ENCODE peak calls at places on chromosomes 4 and X, in four cellular contexts. J is tibial artery, R is esophagus squamous epithelium, T is IMR-90. A is an unnamed sample.

GRCh38 chrX:17553451-17553850 is 178.5 kb downstream of the NHS start:
- DNase-seq in J (peak; percentile 21), R (no peak), T (peak; percentile 70), A (no peak)

GRCh38 chr4:7419961-7420660 is 14.6 kb downstream of the PSAPL1 start:
- DNase-seq in J (peak; percentile 12), R (no peak), T (no peak), A (no peak)

GRCh38 chr4:82667761-82668505 is 106.1 kb upstream of the TMEM150C start:
- DNase-seq in J (no peak), R (no peak), T (no peak), A (no peak)

GRCh38 chr4:100257567-100257966 is 67.3 kb upstream of the DDIT4L start:
- DNase-seq in J (no peak), R (no peak), T (peak; percentile 3), A (no peak)

GRCh38 chr4:137664416-137664815 is 132.1 kb upstream of the PCDH18 start:
- DNase-seq in J (no peak), R (no peak), T (peak; percentile 51), A (no peak)

GRCh38 chrX:45851434-45851991 is 650.8 kb upstream of the DIPK2B start:
- DNase-seq in J (no peak), R (no peak), T (no peak), A (no peak)

GRCh38 chr4:39996811-39997210 is 19.1 kb upstream of the PDS5A start:
- DNase-seq in J (no peak), R (no peak), T (no peak), A (no peak)

GRCh38 chr4:162232349-162232748 is 68.5 kb upstream of the FSTL5 start:
- DNase-seq in J (no peak), R (no peak), T (no peak), A (no peak)

GRCh38 chrX:68832516-68833447 is 4.0 kb downstream of the EFNB1 start:
- DNase-seq in J (no peak), R (no peak), T (no peak), A (no peak)

GRCh38 chrX:1462596-1463251 is 10.0 kb upstream of the ASMTL start:
- DNase-seq in J (peak; percentile 9), R (no peak), T (peak; percentile 64), A (no peak)

GRCh38 chr4:57080781-57081650 is 29.2 kb downstream of the IGFBP7 start:
- DNase-seq in J (no peak), R (no peak), T (peak; percentile 98), A (no peak)

GRCh38 chr4:127549521-127549920 is 83.2 kb upstream of the INTU start:
- DNase-seq in J (no peak), R (no peak), T (no peak), A (no peak)

GRCh38 chr4:78311306-78311705 is 240.3 kb upstream of the ANXA3 start:
- DNase-seq in J (no peak), R (no peak), T (no peak), A (no peak)

GRCh38 chr4:156021298-156021697 is 67.6 kb upstream of the CTSO start:
- DNase-seq in J (no peak), R (no peak), T (no peak), A (no peak)

GRCh38 chrX:152641996-152642395 is 4.3 kb downstream of the GABRQ start:
- DNase-seq in J (no peak), R (no peak), T (peak; percentile 1), A (no peak)

GRCh38 chr4:74426101-74426500 is 18.8 kb upstream of the AREG start:
- DNase-seq in J (no peak), R (no peak), T (peak; percentile 91), A (no peak)

GRCh38 chrX:69024931-69025330 is 140.3 kb downstream of the PJA1 start:
- DNase-seq in J (peak; percentile 79), R (no peak), T (peak; percentile 59), A (no peak)

GRCh38 chrX:56813318-56813837 is 84.3 kb downstream of the NBDY start:
- DNase-seq in J (peak; percentile 47), R (no peak), T (peak; percentile 31), A (no peak)

GRCh38 chr4:75494563-75494962 is 19.6 kb downstream of the RCHY1 start:
- DNase-seq in J (no peak), R (no peak), T (peak; percentile 84), A (no peak)

GRCh38 chr4:2047781-2048581 is 11.1 kb upstream of the NAT8L start:
- DNase-seq in J (peak; percentile 17), R (no peak), T (no peak), A (no peak)

GRCh38 chr4:1045193-1045594 is 33.8 kb downstream of the FGFRL1 start:
- DNase-seq in J (no peak), R (no peak), T (no peak), A (no peak)

GRCh38 chr4:110865611-110866254 is 242.9 kb upstream of the PITX2 start:
- DNase-seq in J (no peak), R (no peak), T (peak; percentile 55), A (no peak)

GRCh38 chr4:11281720-11282119 is 147.0 kb downstream of the HS3ST1 start:
- DNase-seq in J (no peak), R (no peak), T (no peak), A (no peak)

GRCh38 chr4:1759170-1759817 is 33.8 kb upstream of the FGFR3 start:
- DNase-seq in J (no peak), R (no peak), T (no peak), A (no peak)

GRCh38 chrX:125202486-125203378 is 116.9 kb upstream of the TEX13C start:
- DNase-seq in J (no peak), R (no peak), T (no peak), A (no peak)
- H3K4me3 ChIP-seq in J (peak overlapping the region; percentile 65), R (peak overlapping the region; percentile 61), T (no peak overlapping the region), A (no peak overlapping the region)

DNA sequence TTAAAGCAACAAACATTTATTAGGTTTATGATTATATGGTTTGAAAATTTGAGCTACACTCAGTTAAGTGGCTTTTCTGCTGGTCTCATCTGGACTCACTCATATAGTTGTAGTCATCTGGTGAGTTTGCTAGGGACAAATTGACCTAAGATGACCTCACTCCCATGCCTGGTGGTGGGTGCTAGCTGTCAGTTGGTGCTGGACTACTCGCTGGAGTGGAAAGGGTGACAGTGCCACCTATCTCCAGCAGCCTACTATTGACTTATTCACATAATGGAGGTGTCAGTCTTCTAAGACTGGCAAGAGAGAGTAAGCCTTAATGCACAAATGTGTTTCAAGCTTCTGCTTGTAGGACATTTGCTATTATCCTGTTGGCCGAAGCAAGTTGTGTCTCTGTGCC is 88.2 kb downstream of the TASL start:
- DNase-seq in J (no peak), R (no peak), T (no peak), A (no peak)
- TF ChIP-seq CTCF in J (no peak), R (no peak), T (no peak), A (peak; percentile 31)

GRCh38 chr4:15164571-15164970 is 162.3 kb downstream of the CPEB2 start:
- DNase-seq in J (no peak), R (no peak), T (peak; percentile 27), A (no peak)
- H3K27me3 ChIP-seq in J (no peaks in the 10 kb centered on the region), R (no peaks in the 10 kb centered on the region), T (peaks cover 5% of the 10 kb centered on the region), A (no peaks in the 10 kb centered on the region)

DNA sequence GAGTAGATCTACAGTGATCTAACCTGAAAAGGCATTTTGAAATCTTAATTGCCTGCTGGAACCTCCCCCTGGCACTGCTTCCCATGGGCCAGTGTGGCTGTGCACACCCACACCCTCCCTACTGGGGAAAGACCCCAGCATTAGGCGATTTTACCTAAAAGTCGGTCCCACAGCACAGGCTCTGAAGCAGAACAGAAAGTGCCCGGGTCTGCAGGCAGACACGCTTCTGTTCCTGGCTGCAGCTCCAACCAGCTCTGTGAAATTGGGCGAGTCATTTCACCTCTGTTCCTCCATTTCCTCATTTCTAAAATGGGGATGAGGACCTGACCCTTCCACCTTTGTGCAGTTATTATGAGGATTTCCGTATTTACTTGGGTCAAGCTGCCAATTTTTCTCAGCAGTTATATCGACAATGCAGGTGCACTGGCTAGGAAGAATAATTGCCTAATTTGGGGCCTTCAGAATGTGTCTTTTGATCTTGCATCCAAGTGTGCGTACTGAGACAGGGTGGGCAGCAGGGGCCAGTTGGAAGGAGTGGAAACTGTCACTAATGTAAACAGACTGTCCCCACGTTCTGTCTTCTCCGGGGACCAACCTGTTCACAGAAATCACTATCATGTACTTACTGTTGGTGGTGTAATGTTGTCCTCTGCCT is 7.1 kb downstream of the KLF3 start:
- DNase-seq in J (no peak), R (no peak), T (no peak), A (no peak)
- H3K4me3 ChIP-seq in J (no peak overlapping the region), R (peak overlapping the region; percentile 50), T (no peak overlapping the region), A (no peak overlapping the region)

A was measured in GM06990.